ENCODE peak calls at places on chromosomes 1 and 21, in five cellular contexts. One of them, this sample, is unnamed.

GRCh38 chr21:42230636-42231035 is 11.7 kb downstream of the ABCG1 start:
- DNase-seq in K562: no peak
- DNase-seq in A549: no peak
- DNase-seq in HepG2: no peak
- DNase-seq in GM12878: no peak
- DNase-seq in this sample: no peak

GRCh38 chr1:166905930-166906329 is 29.9 kb upstream of the TADA1 start:
- DNase-seq in A549: no peak
- DNase-seq in HepG2: no peak
- DNase-seq in K562: no peak
- DNase-seq in GM12878: no peak
- DNase-seq in this sample: no peak

GRCh38 chr1:9207715-9208114 is 26.9 kb upstream of the H6PD start:
- DNase-seq in A549: no peak
- DNase-seq in GM12878: no peak
- DNase-seq in K562: no peak
- DNase-seq in HepG2: no peak
- DNase-seq in this sample: no peak

GRCh38 chr1:162902372-162902771 is 41.4 kb upstream of the CCDC190 start:
- DNase-seq in HepG2: no peak
- DNase-seq in K562: no peak
- DNase-seq in A549: no peak
- DNase-seq in GM12878: no peak
- DNase-seq in this sample: no peak

GRCh38 chr21:43903451-43904091 is 38.5 kb downstream of the AGPAT3 start:
- DNase-seq in GM12878: no peak
- DNase-seq in K562: no peak
- DNase-seq in A549: no peak
- DNase-seq in HepG2: no peak
- DNase-seq in this sample: no peak

GRCh38 chr21:28579986-28580550 is 412.6 kb downstream of the LTN1 start:
- DNase-seq in HepG2: no peak
- DNase-seq in GM12878: no peak
- DNase-seq in A549: no peak
- DNase-seq in K562: no peak
- DNase-seq in this sample: peak; percentile 16

GRCh38 chr1:99251308-99251707 is 13.0 kb upstream of the PLPPR4 start:
- DNase-seq in A549: no peak
- DNase-seq in GM12878: no peak
- DNase-seq in K562: no peak
- DNase-seq in HepG2: no peak
- DNase-seq in this sample: no peak

GRCh38 chr1:166882893-166883292 is 6.8 kb upstream of the TADA1 start:
- DNase-seq in HepG2: no peak
- DNase-seq in GM12878: no peak
- DNase-seq in A549: no peak
- DNase-seq in K562: no peak
- DNase-seq in this sample: no peak

GRCh38 chr1:41357451-41358151 is 3.6 kb upstream of the FOXO6 start:
- DNase-seq in K562: no peak
- DNase-seq in GM12878: no peak
- DNase-seq in HepG2: no peak
- DNase-seq in A549: no peak
- DNase-seq in this sample: peak; percentile 17

GRCh38 chr1:206828061-206828460 is 37.4 kb upstream of the IL20 start:
- DNase-seq in K562: no peak
- DNase-seq in GM12878: no peak
- DNase-seq in HepG2: no peak
- DNase-seq in A549: no peak
- DNase-seq in this sample: no peak

GRCh38 chr1:185674201-185674600 is 60.0 kb upstream of the HMCN1 start:
- DNase-seq in K562: no peak
- DNase-seq in A549: peak; percentile 13
- DNase-seq in HepG2: peak; percentile 92
- DNase-seq in GM12878: no peak
- DNase-seq in this sample: no peak

GRCh38 chr1:200982071-200982945 is 41.2 kb downstream of the KIF21B start:
- DNase-seq in GM12878: no peak
- DNase-seq in HepG2: no peak
- DNase-seq in K562: no peak
- DNase-seq in A549: no peak
- DNase-seq in this sample: no peak

GRCh38 chr1:9892563-9893528 is 17.2 kb downstream of the CTNNBIP1 start:
- DNase-seq in A549: no peak
- DNase-seq in HepG2: no peak
- DNase-seq in K562: no peak
- DNase-seq in GM12878: no peak
- DNase-seq in this sample: no peak

GRCh38 chr1:8281843-8282509 is 35.9 kb upstream of the SLC45A1 start:
- DNase-seq in A549: no peak
- DNase-seq in HepG2: peak; percentile 51
- DNase-seq in GM12878: no peak
- DNase-seq in K562: no peak
- DNase-seq in this sample: no peak

GRCh38 chr1:212415107-212415841 is 588 bp upstream of the PACC1 start:
- DNase-seq in HepG2: no peak
- DNase-seq in GM12878: no peak
- DNase-seq in A549: no peak
- DNase-seq in K562: peak; percentile 38
- DNase-seq in this sample: no peak

GRCh38 chr1:178538192-178538916 is 25.4 kb downstream of the TEX35 start:
- DNase-seq in K562: no peak
- DNase-seq in A549: peak; percentile 36
- DNase-seq in HepG2: no peak
- DNase-seq in GM12878: no peak
- DNase-seq in this sample: no peak

GRCh38 chr21:34046917-34047316 is 26.5 kb upstream of the MRPS6 start:
- DNase-seq in A549: no peak
- DNase-seq in K562: no peak
- DNase-seq in HepG2: no peak
- DNase-seq in GM12878: peak; percentile 35
- DNase-seq in this sample: no peak

DNA sequence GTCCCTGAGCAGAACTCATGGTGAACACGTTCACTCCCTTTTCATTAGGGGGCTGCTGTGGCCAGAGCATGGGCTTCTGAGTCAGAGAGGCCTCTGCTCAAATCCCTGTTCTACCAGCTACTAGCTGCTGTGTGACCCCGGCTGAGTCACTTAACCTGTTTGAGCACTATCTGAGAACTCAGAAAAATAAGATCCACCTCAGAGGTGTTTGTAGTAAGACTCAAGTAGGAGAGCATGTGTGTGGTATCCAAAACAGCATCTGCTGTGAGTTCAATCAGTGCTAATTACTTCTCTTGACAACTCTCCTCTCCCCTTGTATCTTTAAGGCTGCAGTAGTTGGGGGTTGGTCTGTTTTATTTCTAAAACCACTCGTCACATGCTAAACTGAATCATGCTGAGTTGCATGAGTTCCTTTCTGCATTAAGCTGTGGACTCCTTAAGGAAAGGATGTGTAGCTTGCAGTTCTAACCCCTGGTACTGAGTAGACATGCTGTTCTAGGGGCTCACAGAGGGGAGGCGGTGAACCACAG is 39.7 kb upstream of the JUN start:
- DNase-seq in GM12878: no peak
- DNase-seq in K562: peak; percentile 12
- DNase-seq in A549: peak; percentile 24
- DNase-seq in HepG2: no peak
- DNase-seq in this sample: no peak
- TF ChIP-seq ESRRA in GM12878: no peak
- TF ChIP-seq ESRRA in K562: no peak
- TF ChIP-seq ESRRA in A549: no peak
- TF ChIP-seq ESRRA in HepG2: no peak
- TF ChIP-seq ESRRA in this sample: no peak

GRCh38 chr1:52037909-52038308 is 4.3 kb upstream of the KTI12 start:
- DNase-seq in A549: no peak
- DNase-seq in K562: no peak
- DNase-seq in HepG2: no peak
- DNase-seq in GM12878: no peak
- DNase-seq in this sample: no peak
- TF ChIP-seq ESRRA in A549: no peak
- TF ChIP-seq ESRRA in K562: no peak
- TF ChIP-seq ESRRA in HepG2: no peak
- TF ChIP-seq ESRRA in GM12878: no peak
- TF ChIP-seq ESRRA in this sample: no peak

GRCh38 chr1:14607295-14607694 is 8.8 kb downstream of the KAZN start:
- DNase-seq in GM12878: no peak
- DNase-seq in K562: no peak
- DNase-seq in HepG2: no peak
- DNase-seq in A549: no peak
- DNase-seq in this sample: no peak
- TF ChIP-seq ESRRA in GM12878: no peak
- TF ChIP-seq ESRRA in K562: peak; percentile 31
- TF ChIP-seq ESRRA in HepG2: no peak
- TF ChIP-seq ESRRA in A549: no peak
- TF ChIP-seq ESRRA in this sample: no peak

DNA sequence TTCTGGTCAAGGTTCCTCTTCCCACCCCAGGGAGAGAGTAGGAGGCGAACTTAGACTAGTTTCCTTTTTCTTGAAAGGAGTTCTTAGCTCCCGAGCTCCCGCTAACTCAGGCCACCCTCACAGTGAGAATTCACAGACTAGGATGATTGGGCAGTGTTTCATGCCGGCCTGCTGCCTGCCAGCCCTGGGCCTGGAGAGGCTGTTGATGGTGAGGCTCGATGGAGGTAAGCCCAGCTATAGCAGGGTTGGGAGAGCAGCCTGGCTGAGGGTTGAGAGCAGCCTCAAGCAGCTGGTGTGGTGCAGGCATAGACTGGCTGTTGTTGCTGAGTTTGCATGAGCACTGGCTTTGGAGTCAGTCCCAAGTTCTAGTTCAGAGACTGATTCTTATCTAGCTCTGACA is 274.4 kb downstream of the MATN1 start:
- DNase-seq in K562: no peak
- DNase-seq in A549: no peak
- DNase-seq in GM12878: no peak
- DNase-seq in HepG2: no peak
- DNase-seq in this sample: no peak
- TF ChIP-seq ESRRA in K562: no peak
- TF ChIP-seq ESRRA in A549: no peak
- TF ChIP-seq ESRRA in GM12878: no peak
- TF ChIP-seq ESRRA in HepG2: no peak
- TF ChIP-seq ESRRA in this sample: no peak

DNA sequence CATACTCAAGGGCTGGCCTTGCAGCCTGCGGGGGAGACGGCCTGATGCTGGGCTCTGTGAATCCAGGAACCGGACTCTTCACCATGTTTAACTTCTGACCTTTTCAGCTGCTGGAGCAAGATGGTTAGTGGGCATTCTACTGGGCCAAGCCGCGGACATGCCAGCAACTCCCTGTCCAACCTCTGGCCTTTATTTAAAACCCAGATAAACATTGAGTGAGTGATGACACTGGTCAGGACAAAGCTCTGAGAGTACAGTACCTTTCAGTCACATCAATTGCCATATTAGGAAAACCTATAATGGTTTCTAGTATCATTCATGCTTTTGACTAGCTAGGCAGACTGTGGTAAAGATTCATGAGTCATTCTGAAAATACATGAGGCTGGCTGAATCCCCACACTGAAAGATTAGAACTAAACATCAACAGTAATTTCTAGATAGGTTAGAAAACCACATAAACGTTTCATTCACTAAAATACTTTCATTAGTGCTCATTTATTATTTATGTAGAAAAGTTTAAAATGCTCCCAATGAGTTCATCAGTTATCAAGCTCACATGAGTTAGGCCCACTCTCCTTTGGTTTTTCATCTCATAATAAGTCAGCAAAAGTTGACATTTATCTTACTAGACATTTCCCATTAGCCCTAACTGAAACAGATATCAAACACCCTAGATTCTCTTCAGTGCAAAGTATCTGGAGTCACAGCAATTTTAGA is 7.1 kb upstream of the ACTA1 start:
- DNase-seq in HepG2: no peak
- DNase-seq in A549: peak; percentile 14
- DNase-seq in K562: no peak
- DNase-seq in GM12878: peak; percentile 88
- DNase-seq in this sample: no peak
- TF ChIP-seq ESRRA in HepG2: no peak
- TF ChIP-seq ESRRA in A549: no peak
- TF ChIP-seq ESRRA in K562: no peak
- TF ChIP-seq ESRRA in GM12878: no peak
- TF ChIP-seq ESRRA in this sample: no peak